ENCODE peak calls at places on chromosomes 5 and 9, in nine cellular contexts. W is cardiac fibroblast; G is fibroblast of the aortic adventitia; A is CD8-positive, alpha-beta T cell; P is breast epithelium; L is lower lobe of right lung; R is mammary epithelial cell; B is brain microvascular endothelial cell; V is H1. S is an unnamed sample.
A peak's percentile ranks its signal among the peaks of the same experiment; 100 is the strongest.

GRCh38 chr5:317086-317811 is 4.3 kb upstream of the AHRR start:
- DNase-seq in P (no peak), W (peak; percentile 64), V (peak; percentile 86), G (peak; percentile 59), B (peak; percentile 65), A (no peak), R (peak; percentile 30), L (no peak), S (no peak)

GRCh38 chr9:6590772-6591384 is 54.7 kb downstream of the GLDC start:
- DNase-seq in P (no peak), G (no peak), A (no peak), L (no peak), W (no peak), V (no peak), R (no peak), B (no peak), S (no peak)

GRCh38 chr5:101977729-101978345 is 318.2 kb downstream of the SLCO4C1 start:
- DNase-seq in R (peak; percentile 11), L (no peak), V (no peak), G (peak; percentile 52), P (no peak), A (no peak), B (peak; percentile 24), W (peak; percentile 59), S (peak; percentile 32)

GRCh38 chr5:178121450-178122276 is 8.3 kb downstream of the N4BP3 start:
- DNase-seq in V (no peak), W (peak; percentile 34), R (no peak), A (no peak), B (no peak), G (peak; percentile 14), P (no peak), L (peak; percentile 39), S (no peak)

GRCh38 chr5:61350535-61350934 is 18.5 kb downstream of the ZSWIM6 start:
- DNase-seq in L (no peak), W (no peak), R (no peak), P (no peak), B (no peak), V (no peak), G (no peak), A (no peak), S (no peak)

GRCh38 chr5:64341340-64341739 is 164.5 kb upstream of the RGS7BP start:
- DNase-seq in A (no peak), W (no peak), P (no peak), B (no peak), G (no peak), R (no peak), L (no peak), V (no peak), S (no peak)

GRCh38 chr5:84088996-84089395 is 295.7 kb downstream of the EDIL3 start:
- DNase-seq in B (peak; percentile 32), W (peak; percentile 64), G (peak; percentile 63), R (no peak), A (no peak), P (no peak), L (no peak), V (no peak), S (no peak)

GRCh38 chr5:176466245-176466871 is 18.2 kb downstream of the FAF2 start:
- DNase-seq in L (no peak), V (no peak), W (peak; percentile 65), P (no peak), A (no peak), R (peak; percentile 65), G (peak; percentile 94), B (peak; percentile 47), S (no peak)

GRCh38 chr9:93947409-93948070 is 7.6 kb downstream of the BARX1 start:
- DNase-seq in B (no peak), G (no peak), V (no peak), L (no peak), P (no peak), R (no peak), W (no peak), A (no peak), S (no peak)

GRCh38 chr5:11904270-11904906 is at the start of gene CTNND2:
- DNase-seq in W (peak; percentile 4), A (no peak), B (no peak), R (peak; percentile 20), G (no peak), V (peak; percentile 87), L (peak; percentile 49), P (peak; percentile 76), S (no peak)

GRCh38 chr5:179111267-179112207 is 51.4 kb downstream of the ZNF354C start:
- DNase-seq in V (no peak), G (no peak), W (no peak), A (no peak), B (no peak), P (no peak), L (no peak), R (no peak), S (no peak)

GRCh38 chr5:9401786-9402472 is 143.9 kb downstream of the SEMA5A start:
- DNase-seq in V (no peak), L (no peak), B (no peak), R (peak; percentile 45), A (no peak), P (no peak), W (peak; percentile 56), G (peak; percentile 79), S (no peak)

GRCh38 chr9:93427655-93428379 is 23.7 kb upstream of the FAM120A start:
- DNase-seq in W (no peak), G (no peak), V (no peak), L (no peak), B (no peak), R (no peak), P (no peak), A (no peak), S (no peak)

GRCh38 chr5:132754947-132755346 is 7.7 kb downstream of the CCNI2 start:
- DNase-seq in L (no peak), G (peak; percentile 58), W (peak; percentile 37), P (no peak), R (no peak), V (peak; percentile 42), A (no peak), B (peak; percentile 28), S (no peak)

GRCh38 chr5:28648108-28648507 is 1609.7 kb upstream of the CDH9 start:
- DNase-seq in P (no peak), A (no peak), V (no peak), W (no peak), B (peak; percentile 89), R (peak; percentile 15), G (no peak), L (no peak), S (no peak)

GRCh38 chr9:123679330-123679987 is 250.5 kb downstream of the DENND1A start:
- DNase-seq in V (no peak), P (no peak), W (no peak), A (no peak), G (no peak), R (no peak), L (no peak), B (no peak), S (no peak)

GRCh38 chr9:3474821-3475220 is 51.0 kb downstream of the RFX3 start:
- DNase-seq in R (no peak), G (no peak), V (no peak), W (no peak), A (no peak), P (no peak), B (no peak), L (no peak), S (no peak)

GRCh38 chr9:3477236-3477834 is 48.5 kb downstream of the RFX3 start:
- DNase-seq in R (no peak), B (no peak), L (no peak), V (no peak), P (no peak), A (no peak), W (no peak), G (no peak), S (no peak)

GRCh38 chr9:3473402-3473801 is 52.4 kb downstream of the RFX3 start:
- DNase-seq in B (no peak), W (no peak), R (no peak), G (no peak), A (no peak), P (no peak), V (no peak), L (no peak), S (no peak)

GRCh38 chr9:3478549-3478953 is 47.2 kb downstream of the RFX3 start:
- DNase-seq in B (no peak), R (peak; percentile 78), G (peak; percentile 82), L (no peak), A (no peak), V (no peak), W (peak; percentile 44), P (no peak), S (no peak)

GRCh38 chr9:3475300-3476020 is 50.3 kb downstream of the RFX3 start:
- DNase-seq in B (no peak), W (no peak), R (no peak), V (no peak), L (peak; percentile 43), A (no peak), G (no peak), P (no peak), S (no peak)
- TF ChIP-seq CTCF in B (no peak), W (no peak), R (no peak), V (no peak), L (no peak), A (no peak), G (no peak), P (no peak), S (no peak)

DNA sequence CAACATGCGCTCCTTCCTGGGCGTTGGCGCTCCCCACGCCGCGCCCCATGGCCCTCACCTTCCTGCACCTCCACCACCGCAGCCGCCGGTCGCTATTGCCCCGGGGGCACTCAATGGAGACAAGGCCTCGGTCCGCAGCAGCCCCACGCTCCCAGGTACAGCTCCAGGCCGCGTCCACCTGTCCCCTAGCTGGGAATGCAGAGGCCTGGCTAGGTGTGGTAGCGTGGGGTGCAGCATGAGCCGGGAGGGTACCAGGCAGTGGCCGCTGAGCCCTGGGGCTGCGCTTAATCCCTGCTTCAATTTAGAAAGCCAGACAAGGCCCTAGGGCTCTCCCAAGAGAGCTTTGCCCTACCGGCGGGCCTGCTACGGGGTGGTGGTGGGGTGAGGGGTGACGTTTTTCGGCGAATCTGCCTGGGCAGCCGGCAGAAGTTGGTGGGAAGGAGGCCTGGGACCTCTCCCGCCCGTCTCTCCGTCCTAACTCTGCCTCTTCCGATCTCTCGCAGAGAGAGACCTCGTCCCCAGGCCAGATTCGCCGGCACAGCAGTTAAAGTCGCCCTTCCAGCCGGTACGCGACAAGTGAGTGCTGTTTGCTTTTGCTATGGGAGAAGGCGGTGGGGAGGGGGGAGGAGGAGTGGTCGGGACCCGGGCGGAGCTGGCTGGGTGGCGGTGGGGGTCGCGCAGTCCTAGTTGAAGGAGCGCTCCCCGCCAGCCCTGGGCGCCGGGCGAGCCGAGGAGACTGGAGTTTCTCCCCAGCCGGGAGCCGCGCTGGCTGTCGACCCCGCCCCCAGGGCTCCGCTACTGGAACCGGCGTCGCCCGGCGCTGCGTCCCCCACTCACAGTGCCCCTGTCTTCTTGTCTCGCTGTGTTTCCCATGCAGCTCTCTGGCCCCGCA is 4.7 kb downstream of the IRX1 start:
- DNase-seq in P (no peak), B (no peak), G (no peak), A (no peak), L (no peak), V (peak; percentile 79), W (no peak), R (peak; percentile 51), S (no peak)
- H3K4me3 ChIP-seq in P (peak overlapping the region; percentile 16), B (no peak overlapping the region), G (no peak overlapping the region), A (no peak overlapping the region), L (peak overlapping the region; percentile 19), V (peak overlapping the region; percentile 35), W (no peak overlapping the region), R (peak overlapping the region; percentile 97), S (no peak overlapping the region)

GRCh38 chr9:108416321-108416720 is 439.5 kb downstream of the ACTL7B start:
- DNase-seq in L (no peak), P (no peak), W (peak; percentile 48), B (no peak), G (peak; percentile 40), A (no peak), V (no peak), R (peak; percentile 53), S (no peak)
- TF ChIP-seq CTCF in L (no peak), P (no peak), W (peak; percentile 11), B (peak; percentile 38), G (peak; percentile 5), A (no peak), V (no peak), R (peak; percentile 27), S (no peak)

GRCh38 chr9:135028956-135029355 is 58.5 kb upstream of the OLFM1 start:
- DNase-seq in V (no peak), W (no peak), L (no peak), G (no peak), A (no peak), R (no peak), B (no peak), P (no peak), S (no peak)
- H3K4me3 ChIP-seq in V (no peak overlapping the region), W (no peak overlapping the region), L (no peak overlapping the region), G (no peak overlapping the region), A (no peak overlapping the region), R (no peak overlapping the region), B (no peak overlapping the region), P (no peak overlapping the region), S (no peak overlapping the region)